ENCODE peak calls at places on chromosomes 13 and 19, in nine cellular contexts. K is lower lobe of right lung, V is left lung, P is endodermal cell, O is Peyer's patch, Z is tibial artery, N is psoas muscle, R is uterus, A is OCI-LY7. H is an unnamed sample.

GRCh38 chr19:7507884-7508283 is 8.0 kb upstream of the ZNF358 start:
- DNase-seq in R (no peak), O (peak), A (peak), V (peak), Z (peak), P (peak), N (peak), K (peak), H (peak)

GRCh38 chr19:57473646-57474045 is 3.7 kb downstream of the ZNF772 start:
- DNase-seq in V (no peak), O (no peak), P (no peak), Z (no peak), R (no peak), K (no peak), N (no peak), A (no peak), H (no peak)

GRCh38 chr19:3360494-3361383 is 5.6 kb upstream of the NFIC start:
- DNase-seq in O (peak), P (peak), R (peak), K (peak), V (peak), A (peak), N (peak), Z (peak), H (peak)

GRCh38 chr13:113207890-113208423 is 512 bp downstream of the PCID2 start:
- DNase-seq in R (no peak), A (no peak), N (peak), V (peak), Z (no peak), K (peak), P (peak), O (no peak), H (peak)

GRCh38 chr19:19610376-19611240 is 7.9 kb downstream of the PBX4 start:
- DNase-seq in R (no peak), P (no peak), K (no peak), A (no peak), N (no peak), V (peak), Z (no peak), O (no peak), H (no peak)

GRCh38 chr13:98285852-98286594 is 109.0 kb upstream of the RNF113B start:
- DNase-seq in K (no peak), O (no peak), P (no peak), Z (no peak), R (no peak), N (no peak), A (no peak), V (no peak), H (no peak)

GRCh38 chr13:51646041-51646670 is 61.9 kb downstream of the WDFY2 start:
- DNase-seq in N (no peak), O (no peak), A (no peak), V (no peak), Z (no peak), K (no peak), R (no peak), P (peak), H (no peak)

GRCh38 chr13:53073711-53074110 is 45.1 kb downstream of the OLFM4 start:
- DNase-seq in P (no peak), N (no peak), O (no peak), K (no peak), V (no peak), R (no peak), Z (no peak), A (no peak), H (no peak)

GRCh38 chr13:44812818-44813217 is 176.5 kb downstream of the NUFIP1 start:
- DNase-seq in N (no peak), K (no peak), A (no peak), R (no peak), O (no peak), P (peak), Z (no peak), V (no peak), H (no peak)

GRCh38 chr13:98420560-98421175 is 156.2 kb downstream of the STK24 start:
- DNase-seq in K (no peak), O (no peak), N (no peak), P (no peak), A (no peak), R (no peak), V (no peak), Z (no peak), H (no peak)

GRCh38 chr13:43232144-43232840 is 208.9 kb downstream of the DNAJC15 start:
- DNase-seq in A (no peak), N (no peak), R (no peak), P (no peak), K (no peak), O (no peak), Z (no peak), V (no peak), H (no peak)

GRCh38 chr19:4660181-4660791 is 9.9 kb downstream of the MYDGF start:
- DNase-seq in R (no peak), O (no peak), V (no peak), Z (no peak), A (peak), K (no peak), N (no peak), P (peak), H (no peak)
- TF ChIP-seq CTCF in R (no peak), O (peak), V (no peak), Z (no peak), A (peak), K (peak), N (peak), P (peak), H (no peak)

DNA sequence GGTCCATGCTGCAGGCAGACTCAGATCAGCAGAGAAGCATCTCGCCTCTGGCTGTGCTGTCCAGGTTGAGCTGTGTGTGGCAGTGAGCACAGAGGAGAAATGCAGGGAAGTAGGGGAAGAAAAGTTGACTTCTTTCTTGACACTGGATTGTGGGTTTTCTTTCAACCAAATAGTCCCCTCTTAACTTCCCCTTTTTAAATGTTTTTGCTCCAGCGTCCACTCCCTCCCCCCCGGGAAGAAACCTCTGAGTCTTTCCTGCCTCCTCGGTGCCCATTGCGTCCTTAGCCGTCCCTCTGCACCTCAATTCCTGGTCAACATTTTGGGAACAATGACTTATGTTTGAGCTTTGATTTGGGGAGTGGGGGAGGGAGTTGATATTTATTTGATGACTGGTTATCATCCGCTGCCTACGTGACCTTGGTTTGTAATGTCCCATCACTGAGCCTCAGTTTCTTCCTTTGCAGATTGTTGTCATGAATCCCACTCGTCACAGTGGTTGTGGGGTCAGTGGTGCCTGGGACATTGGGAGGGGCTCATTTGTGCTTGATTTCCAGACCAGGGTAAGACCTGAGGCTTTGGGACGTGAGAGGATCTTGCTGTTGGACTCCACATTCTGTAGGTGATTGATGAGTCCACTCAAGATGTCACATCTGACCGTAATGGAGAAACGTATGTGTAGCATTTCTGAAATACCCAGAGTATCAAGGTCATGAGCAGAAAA is at the start of gene LILRB2:
- DNase-seq in P (no peak), Z (peak), A (no peak), N (no peak), R (no peak), K (no peak), O (no peak), V (no peak), H (no peak)
- H3K27ac ChIP-seq in P (no peak), Z (no peak), A (no peak), N (no peak), R (no peak), K (peak), O (no peak), V (peak), H (no peak)

GRCh38 chr19:45187421-45188100 is 9.0 kb downstream of the BLOC1S3 start:
- DNase-seq in A (peak), V (no peak), K (no peak), R (no peak), Z (no peak), O (no peak), P (peak), N (no peak), H (no peak)
- H3K4me3 ChIP-seq in A (no peak), V (no peak), K (no peak), R (no peak), Z (no peak), O (no peak), P (no peak), N (no peak), H (no peak)

GRCh38 chr19:33998739-33999345 is 173.5 kb upstream of the LSM14A start:
- DNase-seq in Z (no peak), K (no peak), R (no peak), A (peak), P (no peak), N (no peak), V (no peak), O (no peak), H (no peak)

GRCh38 chr19:33998302-33998701 is 174.0 kb upstream of the LSM14A start:
- DNase-seq in Z (no peak), P (no peak), R (no peak), N (no peak), O (no peak), K (no peak), V (no peak), A (no peak), H (peak)

DNA sequence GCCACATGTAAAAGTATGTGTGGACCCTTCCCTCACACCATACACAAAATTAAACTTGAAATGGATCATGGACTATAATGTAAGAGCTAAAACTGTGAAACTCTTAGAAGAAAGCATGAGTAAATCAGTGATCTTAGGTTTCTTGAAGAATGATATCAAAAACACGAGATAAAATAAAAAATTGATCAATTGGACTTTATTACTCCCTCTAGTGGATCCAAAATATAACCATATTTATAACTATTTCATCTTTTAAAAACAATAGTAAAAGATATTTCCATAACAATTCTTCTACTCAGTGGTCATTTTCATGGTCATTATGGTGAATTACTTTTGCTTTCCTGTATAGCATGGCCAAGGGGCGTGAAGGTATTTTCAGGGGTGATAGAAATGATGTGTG is 174.6 kb upstream of the LSM14A start:
- DNase-seq in A (no peak), Z (no peak), N (no peak), P (no peak), R (no peak), K (no peak), O (no peak), V (no peak), H (no peak)
- TF ChIP-seq CTCF in A (peak), Z (no peak), N (no peak), P (peak), R (no peak), K (no peak), O (no peak), V (no peak), H (no peak)

DNA sequence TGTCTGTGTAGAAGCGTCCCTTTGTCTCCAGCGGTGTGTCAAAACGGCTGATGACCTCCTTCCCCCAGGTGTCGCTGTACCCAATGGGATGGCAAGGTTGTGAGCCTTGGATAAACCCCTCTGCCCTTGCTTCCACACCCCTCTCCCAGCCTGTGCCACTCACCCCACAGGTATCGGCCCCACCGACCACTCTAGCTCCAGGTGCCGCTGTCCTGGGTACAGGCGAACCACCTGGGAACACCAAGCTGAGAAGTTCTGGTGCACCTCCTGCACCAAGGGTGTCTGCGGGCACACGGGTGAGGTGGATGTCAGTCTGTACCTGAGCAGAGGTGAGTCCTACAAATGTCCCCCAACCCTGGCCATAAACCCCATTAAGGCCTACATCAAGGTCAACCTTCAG is 16.6 kb downstream of the MAN2B1 start:
- DNase-seq in O (peak), A (no peak), Z (no peak), P (no peak), K (peak), R (no peak), V (peak), N (no peak), H (peak)
- H3K27ac ChIP-seq in O (no peak), A (no peak), Z (no peak), P (no peak), K (no peak), R (no peak), V (no peak), N (no peak), H (no peak)

GRCh38 chr19:48636859-48637448 is at the start of gene DBP:
- DNase-seq in Z (peak), K (peak), P (peak), R (no peak), V (peak), O (no peak), N (no peak), A (no peak), H (peak)

GRCh38 chr19:48637948-48638830 is 1.0 kb upstream of the DBP start:
- DNase-seq in A (peak), N (peak), Z (peak), V (no peak), R (peak), O (peak), K (peak), P (peak), H (peak)

GRCh38 chr19:48637449-48637947 is 319 bp upstream of the DBP start:
- DNase-seq in V (peak), K (peak), Z (peak), O (peak), P (peak), A (peak), R (peak), N (peak), H (peak)

GRCh38 chr19:48639483-48640375 is 2.5 kb upstream of the DBP start:
- DNase-seq in Z (no peak), R (peak), V (no peak), P (peak), N (no peak), O (peak), K (no peak), A (no peak), H (peak)

GRCh38 chr19:48638831-48639381 is 1.7 kb upstream of the DBP start:
- DNase-seq in R (peak), P (peak), A (peak), V (no peak), N (no peak), O (no peak), Z (no peak), K (no peak), H (peak)
- H3K4me3 ChIP-seq in R (no peak), P (no peak), A (peak), V (no peak), N (peak), O (peak), Z (peak), K (peak), H (no peak)

H was measured in pancreas.